ENCODE peak calls at places on chromosomes 13 and 19, in seven cellular contexts. J is cardiac muscle cell; F is CD8-positive, alpha-beta T cell; I is GM23338; C is heart right ventricle; T is naive thymus-derived CD4-positive, alpha-beta T cell; N is CD8-positive, alpha-beta memory T cell. D is an unnamed sample.

GRCh38 chr13:22002893-22003292 is 332.0 kb downstream of the FGF9 start:
- DNase-seq in J (peak; percentile 15), C (no peak), N (no peak), T (no peak), F (no peak), I (no peak), D (no peak)

GRCh38 chr13:101917833-101918755 is 465.6 kb downstream of the ITGBL1 start:
- DNase-seq in C (no peak), N (no peak), F (no peak), J (no peak), I (peak; percentile 67), T (no peak), D (no peak)

GRCh38 chr19:46585539-46585938 is 15.6 kb upstream of the CALM3 start:
- DNase-seq in N (no peak), C (no peak), J (no peak), T (no peak), I (no peak), F (no peak), D (no peak)

GRCh38 chr19:17420267-17420924 is 549 bp downstream of the MVB12A start:
- DNase-seq in N (no peak), C (peak; percentile 44), F (peak; percentile 21), T (peak; percentile 50), J (peak; percentile 51), I (peak; percentile 68), D (no peak)

GRCh38 chr13:44904982-44905381 is 84.3 kb downstream of the NUFIP1 start:
- DNase-seq in T (no peak), F (no peak), N (no peak), C (peak; percentile 28), J (no peak), I (no peak), D (no peak)

GRCh38 chr13:95133498-95133897 is 167.8 kb downstream of the ABCC4 start:
- DNase-seq in T (no peak), I (no peak), J (no peak), N (no peak), C (no peak), F (no peak), D (no peak)

GRCh38 chr13:84362777-84363176 is 480.5 kb upstream of the SLITRK1 start:
- DNase-seq in F (no peak), T (no peak), J (no peak), C (no peak), N (no peak), I (peak; percentile 11), D (no peak)

GRCh38 chr13:94702181-94703041 is 9.9 kb downstream of the SOX21 start:
- DNase-seq in J (no peak), T (no peak), N (no peak), F (no peak), I (peak; percentile 55), C (no peak), D (no peak)

GRCh38 chr13:90968510-90968909 is 379.0 kb upstream of the MIR17HG start:
- DNase-seq in N (no peak), C (no peak), T (no peak), F (no peak), J (peak; percentile 58), I (peak; percentile 77), D (no peak)

DNA sequence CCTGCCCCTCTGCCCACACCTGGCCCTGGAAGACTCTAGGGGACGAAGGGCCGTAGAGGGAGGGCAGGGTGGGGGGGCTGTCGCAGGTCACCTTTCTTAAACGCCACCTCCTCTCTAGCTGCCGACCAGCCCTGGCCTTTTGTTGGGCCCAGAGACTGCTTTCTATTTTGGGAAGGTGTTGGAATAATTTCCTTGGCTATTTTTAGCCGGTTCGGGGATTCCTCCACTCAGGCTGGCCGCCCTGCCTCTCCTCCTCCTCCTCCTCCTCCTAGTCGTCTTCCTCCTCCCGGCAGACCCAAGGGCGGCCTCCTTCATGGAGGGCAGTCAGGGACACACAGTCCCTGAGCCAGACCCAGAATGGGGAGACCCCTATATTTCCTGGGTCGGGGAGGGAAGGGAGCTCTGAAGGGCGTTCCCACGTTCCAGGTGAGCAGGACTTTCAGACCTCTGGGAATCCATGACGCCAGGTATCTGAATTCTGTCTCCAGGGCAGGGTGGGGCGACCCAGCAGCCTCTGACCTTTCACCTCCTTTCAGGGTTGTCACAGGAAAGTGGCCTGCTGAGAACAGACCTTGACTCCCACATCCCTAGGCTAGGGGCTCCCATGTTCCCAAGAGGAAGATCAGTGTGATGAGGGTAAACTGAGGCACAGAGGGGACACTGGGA is 19.9 kb downstream of the GADD45B start:
- DNase-seq in F (no peak), C (peak; percentile 51), J (peak; percentile 88), N (no peak), T (no peak), I (no peak), D (no peak)
- H3K4me3 ChIP-seq in F (no peak overlapping the region), C (peak overlapping the region; percentile 69), J (peak overlapping the region; percentile 7), N (no peak overlapping the region), T (peak overlapping the region; percentile 77), I (peak overlapping the region; percentile 60), D (no peak overlapping the region)

GRCh38 chr19:18593367-18594095 is 4.9 kb downstream of the REX1BD start:
- DNase-seq in T (no peak), C (no peak), J (no peak), I (peak; percentile 80), N (no peak), F (no peak), D (no peak)

GRCh38 chr19:18594096-18594823 is 5.7 kb downstream of the REX1BD start:
- DNase-seq in J (peak; percentile 92), F (peak; percentile 81), I (peak; percentile 91), T (peak; percentile 85), C (peak; percentile 80), N (peak; percentile 72), D (no peak)

GRCh38 chr19:18591735-18592385 is 3.3 kb downstream of the REX1BD start:
- DNase-seq in C (no peak), N (no peak), J (no peak), T (no peak), F (no peak), I (no peak), D (no peak)

GRCh38 chr19:18596752-18597157 is 8.2 kb downstream of the REX1BD start:
- DNase-seq in T (no peak), N (no peak), C (peak; percentile 60), I (peak; percentile 87), J (peak; percentile 63), F (no peak), D (no peak)

DNA sequence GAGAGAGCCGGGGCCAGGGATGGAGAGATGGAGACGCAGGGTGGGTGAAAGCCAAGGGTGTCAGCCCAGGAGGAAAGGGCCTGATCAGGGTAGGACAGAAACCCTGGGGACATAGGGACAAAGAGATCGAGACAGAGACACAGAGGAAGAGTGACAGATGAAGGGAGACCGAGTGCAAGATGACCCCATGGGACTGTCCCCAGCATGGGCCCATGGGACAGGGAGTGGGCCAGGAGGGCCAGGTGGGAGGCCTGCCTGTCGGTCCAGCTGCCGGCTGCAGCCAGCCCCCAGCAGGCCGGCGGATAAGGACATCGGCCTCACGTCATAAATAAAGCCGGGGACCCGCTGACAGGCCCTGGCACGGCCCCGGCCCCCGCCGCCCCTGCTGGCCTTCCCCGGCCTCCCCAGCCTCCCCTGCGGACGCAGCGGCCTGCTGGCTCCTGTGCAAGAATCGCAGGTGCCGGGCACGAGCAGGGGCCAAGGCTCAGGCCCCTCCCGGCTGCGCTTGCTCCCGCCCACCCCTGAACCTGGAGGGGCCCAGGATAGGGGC is 6.3 kb downstream of the REX1BD start:
- DNase-seq in I (no peak), J (no peak), T (no peak), F (no peak), N (no peak), C (no peak), D (no peak)
- H3K4me3 ChIP-seq in I (peak overlapping the region; percentile 68), J (peak overlapping the region; percentile 28), T (peak overlapping the region; percentile 71), F (peak overlapping the region; percentile 79), N (peak overlapping the region; percentile 75), C (peak overlapping the region; percentile 50), D (no peak overlapping the region)

GRCh38 chr19:4123615-4124568 is at the start of gene MAP2K2:
- DNase-seq in F (peak; percentile 98), J (peak; percentile 96), I (peak; percentile 95), C (peak; percentile 98), N (peak; percentile 94), T (peak; percentile 99), D (no peak)

GRCh38 chr19:4121815-4122214 is 2.1 kb downstream of the MAP2K2 start:
- DNase-seq in I (no peak), F (no peak), N (no peak), C (no peak), T (no peak), J (no peak), D (no peak)

GRCh38 chr19:4120933-4121612 is 2.8 kb downstream of the MAP2K2 start:
- DNase-seq in I (no peak), N (no peak), C (no peak), T (no peak), F (no peak), J (no peak), D (no peak)

GRCh38 chr19:4122480-4122879 is 1.4 kb downstream of the MAP2K2 start:
- DNase-seq in I (no peak), C (no peak), J (no peak), N (no peak), F (no peak), T (no peak), D (no peak)

DNA sequence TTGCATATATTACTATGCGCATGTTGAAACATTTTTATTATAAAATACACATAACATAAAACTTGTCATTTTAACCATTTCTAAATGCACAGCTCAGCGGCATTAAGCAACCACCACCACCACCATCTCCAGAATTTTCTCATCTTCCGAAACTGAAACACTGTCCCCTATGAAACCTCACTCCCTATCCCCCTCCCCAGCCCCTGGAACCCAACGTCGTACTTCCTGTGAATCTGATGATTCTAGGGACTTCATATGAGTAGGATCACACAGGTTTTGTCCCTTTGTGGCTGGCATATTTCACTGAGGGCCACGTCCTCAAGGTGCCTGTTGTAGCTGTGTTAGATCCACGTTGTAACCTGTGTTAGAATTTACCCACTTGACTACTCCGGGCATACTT is 716 bp upstream of the MAP2K2 start:
- DNase-seq in F (no peak), N (no peak), I (peak; percentile 59), T (no peak), J (no peak), C (no peak), D (no peak)
- H3K4me3 ChIP-seq in F (peak overlapping the region; percentile 72), N (peak overlapping the region; percentile 77), I (peak overlapping the region; percentile 71), T (peak overlapping the region; percentile 77), J (peak overlapping the region; percentile 100), C (peak overlapping the region; percentile 74), D (no peak overlapping the region)

DNA sequence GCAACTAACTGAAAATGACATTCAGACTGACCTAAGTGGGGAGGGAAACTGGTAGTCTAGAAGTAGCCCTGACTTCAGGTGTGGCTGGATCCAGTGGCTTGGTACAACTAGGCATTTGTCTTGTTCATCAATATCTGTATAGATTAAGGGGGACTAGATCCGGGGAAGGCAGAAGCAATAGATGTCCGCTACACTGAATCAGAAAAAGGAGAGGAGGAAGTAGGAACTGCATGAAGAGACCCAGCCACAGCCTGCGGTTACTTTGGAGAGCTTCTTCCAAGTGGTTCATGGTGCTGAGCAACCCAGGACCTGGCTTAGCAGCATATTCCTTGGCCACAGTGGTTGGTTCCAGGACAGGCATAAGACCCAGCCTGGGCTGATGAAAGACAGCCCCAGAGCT is 9.9 kb upstream of the PRODH2 start:
- DNase-seq in J (no peak), N (no peak), T (no peak), F (no peak), I (no peak), C (no peak), D (no peak)
- H3K4me3 ChIP-seq in J (no peak overlapping the region), N (no peak overlapping the region), T (no peak overlapping the region), F (no peak overlapping the region), I (no peak overlapping the region), C (no peak overlapping the region), D (no peak overlapping the region)

D was measured in GM12864.